ENCODE peak calls at places on chromosome 14, in ten cellular contexts. V is GM10248, B is HCT116, S is WTC11, K is fibroblast of mammary gland, G is mesothelial cell of epicardium, J is Calu3, T is progenitor cell of endocrine pancreas, Y is A549, C is fibroblast of lung. M is an unnamed sample.

GRCh38 chr14:101716077-101716950 is 45.2 kb upstream of the PPP2R5C start:
- DNase-seq in G (no peak), Y (no peak), T (no peak), B (no peak), C (no peak), J (no peak), S (no peak), K (no peak), V (no peak), M (no peak)

GRCh38 chr14:101980700-101981099 is 16.3 kb downstream of the DYNC1H1 start:
- DNase-seq in G (no peak), T (no peak), J (peak; percentile 81), V (peak; percentile 53), B (peak; percentile 73), S (no peak), K (peak; percentile 99), Y (peak; percentile 56), C (peak; percentile 97), M (peak; percentile 99)

GRCh38 chr14:34231626-34232025 is 230.4 kb downstream of the SPTSSA start:
- DNase-seq in S (no peak), Y (no peak), T (no peak), B (no peak), V (no peak), C (no peak), K (no peak), J (no peak), G (no peak), M (no peak)

GRCh38 chr14:35400707-35401421 is 3.7 kb downstream of the NFKBIA start:
- DNase-seq in J (no peak), K (no peak), C (no peak), Y (no peak), T (no peak), V (no peak), B (no peak), S (no peak), G (no peak), M (no peak)

GRCh38 chr14:88831285-88831684 is 6.8 kb downstream of the TTC8 start:
- DNase-seq in Y (no peak), C (peak; percentile 57), G (no peak), V (no peak), J (no peak), K (peak; percentile 81), T (no peak), B (peak; percentile 13), S (no peak), M (peak; percentile 81)

GRCh38 chr14:69873877-69874780 is 5.1 kb upstream of the SMOC1 start:
- DNase-seq in V (no peak), K (peak; percentile 45), J (no peak), C (no peak), G (no peak), B (no peak), S (no peak), T (no peak), Y (no peak), M (peak; percentile 53)

GRCh38 chr14:68076451-68076850 is 256.9 kb downstream of the RAD51B start:
- DNase-seq in V (no peak), T (no peak), Y (peak; percentile 10), K (peak; percentile 22), C (peak; percentile 40), G (no peak), J (no peak), S (no peak), B (no peak), M (peak; percentile 5)

GRCh38 chr14:65184032-65184764 is 81.9 kb upstream of the MAX start:
- DNase-seq in J (no peak), S (no peak), Y (no peak), G (no peak), C (no peak), B (no peak), V (no peak), T (no peak), K (peak; percentile 28), M (peak; percentile 24)

GRCh38 chr14:52835122-52835903 is 43.9 kb upstream of the GNPNAT1 start:
- DNase-seq in B (peak; percentile 57), K (peak; percentile 73), V (no peak), J (no peak), Y (peak; percentile 66), S (no peak), C (peak; percentile 51), G (no peak), T (no peak), M (peak; percentile 72)

GRCh38 chr14:60515244-60515695 is 6.3 kb downstream of the SIX6 start:
- DNase-seq in T (no peak), G (no peak), J (no peak), K (no peak), S (no peak), V (no peak), B (no peak), C (no peak), Y (no peak), M (no peak)

GRCh38 chr14:93023802-93024434 is 91.8 kb downstream of the ITPK1 start:
- DNase-seq in S (no peak), J (no peak), K (no peak), C (no peak), T (no peak), Y (no peak), B (no peak), V (no peak), G (no peak), M (no peak)

GRCh38 chr14:50964683-50965390 is 20.6 kb upstream of the PYGL start:
- DNase-seq in J (peak; percentile 64), B (no peak), T (no peak), C (peak; percentile 100), S (no peak), Y (peak; percentile 11), K (peak; percentile 95), V (no peak), G (peak; percentile 50), M (peak; percentile 79)

GRCh38 chr14:59197695-59198262 is 9.3 kb downstream of the DAAM1 start:
- DNase-seq in B (no peak), Y (no peak), C (no peak), G (no peak), J (no peak), T (no peak), V (no peak), K (no peak), S (no peak), M (no peak)

GRCh38 chr14:59202031-59202430 is 13.6 kb downstream of the DAAM1 start:
- DNase-seq in K (no peak), V (no peak), C (no peak), Y (no peak), S (no peak), J (no peak), G (no peak), B (no peak), T (no peak), M (no peak)

GRCh38 chr14:59200214-59200613 is 11.7 kb downstream of the DAAM1 start:
- DNase-seq in T (no peak), B (no peak), V (no peak), Y (no peak), S (no peak), K (no peak), J (no peak), G (no peak), C (no peak), M (no peak)

GRCh38 chr14:59199614-59200013 is 11.1 kb downstream of the DAAM1 start:
- DNase-seq in T (no peak), C (no peak), B (no peak), K (no peak), V (no peak), J (no peak), Y (no peak), S (no peak), G (no peak), M (no peak)

GRCh38 chr14:59199205-59199604 is 10.7 kb downstream of the DAAM1 start:
- DNase-seq in G (no peak), C (no peak), V (no peak), S (no peak), B (no peak), J (no peak), T (no peak), Y (no peak), K (no peak), M (no peak)
- TF ChIP-seq CTCF in G (no peak), C (no peak), V (no peak), S (no peak), B (peak; percentile 25), J (no peak), T (peak; percentile 20), Y (no peak), K (no peak), M (peak; percentile 52)

DNA sequence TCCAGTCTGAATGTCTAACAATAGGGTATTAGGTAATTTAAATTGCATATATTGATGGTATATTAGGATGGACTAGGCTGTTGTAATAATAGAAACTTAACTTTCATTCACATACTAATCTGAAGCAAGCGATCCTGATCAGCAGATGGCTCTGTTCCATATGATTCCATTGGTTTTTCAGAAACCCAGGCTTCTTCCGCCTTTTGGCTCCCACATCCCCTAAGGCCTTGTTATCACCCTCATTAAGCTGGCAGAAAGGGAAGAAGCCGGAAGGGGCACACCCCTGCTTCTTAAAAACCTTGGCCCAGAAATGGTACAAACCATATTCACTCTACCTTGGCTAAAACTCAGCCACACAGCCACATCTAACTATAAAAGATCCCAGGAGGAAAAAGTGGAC is 329.2 kb downstream of the PCNX1 start:
- DNase-seq in Y (no peak), S (no peak), J (no peak), V (no peak), C (no peak), K (no peak), B (no peak), T (no peak), G (no peak), M (no peak)
- TF ChIP-seq CTCF in Y (no peak), S (no peak), J (no peak), V (no peak), C (no peak), K (no peak), B (no peak), T (no peak), G (no peak), M (no peak)

DNA sequence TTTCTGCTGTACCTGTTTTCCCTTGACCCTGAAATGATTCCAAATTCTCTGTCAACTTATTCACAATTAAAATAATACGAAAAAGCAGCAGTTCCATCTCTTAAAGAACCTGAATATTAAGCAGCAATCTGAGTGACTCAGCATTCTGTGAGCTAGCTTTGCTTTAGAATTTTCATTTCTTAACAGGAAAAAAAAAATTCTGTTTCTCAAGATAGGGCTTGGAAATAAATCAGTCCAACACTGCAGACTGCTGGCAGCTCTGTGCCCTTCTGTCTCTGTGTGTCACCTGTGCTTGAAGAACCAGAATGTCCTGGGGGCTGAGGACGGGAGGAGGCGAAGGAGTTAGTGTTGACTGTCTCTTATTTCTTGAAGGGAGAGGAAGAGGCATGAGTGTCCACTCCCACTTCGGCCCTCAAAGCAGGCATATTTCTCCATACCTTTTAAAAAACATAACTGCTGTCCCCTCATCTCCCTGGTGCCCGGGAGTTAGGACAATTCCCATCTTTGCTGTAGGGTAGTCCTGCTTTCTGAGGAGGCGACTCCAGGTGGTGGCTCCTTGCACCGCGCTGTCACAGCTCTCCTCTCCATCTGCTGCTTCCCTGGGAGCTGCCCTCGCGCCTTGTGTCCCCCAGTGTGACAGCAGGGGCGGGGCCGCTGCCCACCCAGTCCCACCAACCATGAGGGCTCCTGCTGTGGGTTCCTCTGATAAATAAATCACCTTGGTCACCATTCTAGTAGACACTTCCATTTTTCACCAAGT is 203.1 kb downstream of the CALM1 start:
- DNase-seq in K (peak; percentile 17), J (peak; percentile 14), Y (no peak), T (no peak), B (no peak), S (no peak), C (peak; percentile 42), V (no peak), G (no peak), M (no peak)
- TF ChIP-seq CTCF in K (no peak), J (no peak), Y (no peak), T (peak; percentile 16), B (no peak), S (no peak), C (no peak), V (no peak), G (no peak), M (no peak)

GRCh38 chr14:84351646-84352045 is 1178.3 kb upstream of the FLRT2 start:
- DNase-seq in C (no peak), Y (no peak), B (no peak), J (no peak), S (no peak), G (no peak), K (peak; percentile 0), V (no peak), T (no peak), M (no peak)
- TF ChIP-seq CTCF in C (no peak), Y (no peak), B (no peak), J (no peak), S (no peak), G (no peak), K (no peak), V (no peak), T (no peak), M (no peak)

M was measured in HFFc6.